ENCODE peak calls at places on chromosomes 4 and X, in seven cellular contexts. One of them, this sample, is unnamed. For H3K4me1, the result is how much of the 10 kb centered on the place peaks cover.

GRCh38 chr4:69051576-69051943 is 44.7 kb upstream of the UGT2B7 start:
- DNase-seq in fibroblast of lung: no peak
- DNase-seq in transverse colon: no peak
- DNase-seq in right lobe of liver: no peak
- DNase-seq in astrocyte: no peak
- DNase-seq in endodermal cell: no peak
- DNase-seq in HCT116: no peak
- DNase-seq in this sample: no peak

GRCh38 chrX:47198026-47198686 is 4.5 kb downstream of the UBA1 start:
- DNase-seq in right lobe of liver: no peak
- DNase-seq in astrocyte: peak
- DNase-seq in fibroblast of lung: no peak
- DNase-seq in endodermal cell: peak
- DNase-seq in HCT116: no peak
- DNase-seq in transverse colon: no peak
- DNase-seq in this sample: no peak

GRCh38 chr4:1345905-1346780 is 865 bp upstream of the UVSSA start:
- DNase-seq in transverse colon: peak
- DNase-seq in right lobe of liver: no peak
- DNase-seq in fibroblast of lung: peak
- DNase-seq in astrocyte: no peak
- DNase-seq in endodermal cell: peak
- DNase-seq in HCT116: no peak
- DNase-seq in this sample: peak

GRCh38 chr4:120948382-120948781 is 25.9 kb upstream of the PRDM5 start:
- DNase-seq in transverse colon: no peak
- DNase-seq in endodermal cell: peak
- DNase-seq in astrocyte: no peak
- DNase-seq in HCT116: peak
- DNase-seq in right lobe of liver: no peak
- DNase-seq in fibroblast of lung: no peak
- DNase-seq in this sample: no peak

GRCh38 chr4:6873291-6873690 is 36.3 kb upstream of the TBC1D14 start:
- DNase-seq in fibroblast of lung: peak
- DNase-seq in right lobe of liver: no peak
- DNase-seq in transverse colon: no peak
- DNase-seq in astrocyte: no peak
- DNase-seq in endodermal cell: no peak
- DNase-seq in HCT116: no peak
- DNase-seq in this sample: no peak

GRCh38 chrX:12950851-12951589 is 23.9 kb upstream of the TMSB4X start:
- DNase-seq in transverse colon: peak
- DNase-seq in astrocyte: no peak
- DNase-seq in right lobe of liver: no peak
- DNase-seq in fibroblast of lung: no peak
- DNase-seq in HCT116: no peak
- DNase-seq in endodermal cell: peak
- DNase-seq in this sample: peak

GRCh38 chr4:153067376-153067775 is 131.3 kb downstream of the FHDC1 start:
- DNase-seq in HCT116: no peak
- DNase-seq in fibroblast of lung: peak
- DNase-seq in transverse colon: peak
- DNase-seq in astrocyte: peak
- DNase-seq in endodermal cell: peak
- DNase-seq in right lobe of liver: no peak
- DNase-seq in this sample: no peak

GRCh38 chr4:47010347-47011188 is 17.2 kb upstream of the GABRA4 start:
- DNase-seq in HCT116: no peak
- DNase-seq in endodermal cell: no peak
- DNase-seq in right lobe of liver: no peak
- DNase-seq in astrocyte: no peak
- DNase-seq in transverse colon: no peak
- DNase-seq in fibroblast of lung: no peak
- DNase-seq in this sample: no peak

GRCh38 chr4:13411942-13412341 is 72.2 kb downstream of the RAB28 start:
- DNase-seq in right lobe of liver: no peak
- DNase-seq in transverse colon: no peak
- DNase-seq in astrocyte: no peak
- DNase-seq in fibroblast of lung: no peak
- DNase-seq in endodermal cell: no peak
- DNase-seq in HCT116: no peak
- DNase-seq in this sample: no peak

GRCh38 chr4:159052315-159052714 is 50.6 kb upstream of the RAPGEF2 start:
- DNase-seq in transverse colon: no peak
- DNase-seq in astrocyte: no peak
- DNase-seq in endodermal cell: no peak
- DNase-seq in fibroblast of lung: no peak
- DNase-seq in HCT116: no peak
- DNase-seq in right lobe of liver: no peak
- DNase-seq in this sample: no peak
- H3K4me1 ChIP-seq in transverse colon: under half
- H3K4me1 ChIP-seq in astrocyte: under half
- H3K4me1 ChIP-seq in endodermal cell: under half
- H3K4me1 ChIP-seq in fibroblast of lung: under half
- H3K4me1 ChIP-seq in HCT116: under half
- H3K4me1 ChIP-seq in right lobe of liver: under half
- H3K4me1 ChIP-seq in this sample: under half

GRCh38 chr4:101355246-101355645 is 7.9 kb upstream of the PPP3CA start:
- DNase-seq in fibroblast of lung: no peak
- DNase-seq in astrocyte: no peak
- DNase-seq in transverse colon: no peak
- DNase-seq in HCT116: no peak
- DNase-seq in endodermal cell: no peak
- DNase-seq in right lobe of liver: no peak
- DNase-seq in this sample: no peak
- H3K4me3 ChIP-seq in fibroblast of lung: no peak
- H3K4me3 ChIP-seq in astrocyte: no peak
- H3K4me3 ChIP-seq in transverse colon: no peak
- H3K4me3 ChIP-seq in HCT116: no peak
- H3K4me3 ChIP-seq in endodermal cell: no peak
- H3K4me3 ChIP-seq in right lobe of liver: no peak
- H3K4me3 ChIP-seq in this sample: no peak

DNA sequence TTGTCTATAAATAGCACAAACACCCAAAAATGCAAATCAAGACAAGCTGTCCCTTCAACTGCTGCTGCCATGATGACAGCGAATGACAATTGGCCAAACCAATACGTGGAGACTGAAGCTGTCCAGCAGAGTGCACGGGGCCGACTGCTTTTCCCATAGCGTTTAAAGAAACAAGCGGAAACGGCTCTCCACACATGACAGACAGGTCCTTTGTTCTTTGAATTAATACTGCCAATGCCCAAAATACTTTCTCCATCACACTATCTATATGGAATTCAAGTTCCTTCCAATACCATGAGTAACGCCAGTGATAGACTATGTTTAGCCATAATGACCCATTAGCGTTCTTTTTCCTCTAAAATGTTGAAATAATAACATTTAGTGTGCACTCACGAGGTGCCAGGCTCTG is 35.5 kb downstream of the AFAP1 start:
- DNase-seq in right lobe of liver: no peak
- DNase-seq in astrocyte: peak
- DNase-seq in fibroblast of lung: peak
- DNase-seq in endodermal cell: no peak
- DNase-seq in transverse colon: no peak
- DNase-seq in HCT116: no peak
- DNase-seq in this sample: no peak
- H3K4me1 ChIP-seq in right lobe of liver: under half
- H3K4me1 ChIP-seq in astrocyte: half or more
- H3K4me1 ChIP-seq in fibroblast of lung: under half
- H3K4me1 ChIP-seq in endodermal cell: under half
- H3K4me1 ChIP-seq in transverse colon: under half
- H3K4me1 ChIP-seq in HCT116: under half
- H3K4me1 ChIP-seq in this sample: half or more

GRCh38 chr4:42152507-42153504 is at the start of gene BEND4:
- DNase-seq in transverse colon: peak
- DNase-seq in right lobe of liver: no peak
- DNase-seq in endodermal cell: peak
- DNase-seq in astrocyte: no peak
- DNase-seq in fibroblast of lung: no peak
- DNase-seq in HCT116: no peak
- DNase-seq in this sample: peak
- H3K4me3 ChIP-seq in transverse colon: peak
- H3K4me3 ChIP-seq in right lobe of liver: peak
- H3K4me3 ChIP-seq in endodermal cell: peak
- H3K4me3 ChIP-seq in astrocyte: peak
- H3K4me3 ChIP-seq in fibroblast of lung: no peak
- H3K4me3 ChIP-seq in HCT116: no peak
- H3K4me3 ChIP-seq in this sample: peak

This sample was measured in HAP-1.